ENCODE peak calls at places on chromosome 19, in seven cellular contexts. X, G, L, Q, F, P and V are unnamed samples.

GRCh38 chr19:20078696-20079095 is 896 bp downstream of the ZNF90 start:
- DNase-seq in X (peak; percentile 35), G (peak; percentile 47), L (peak; percentile 27), Q (no peak), F (peak; percentile 41), P (peak; percentile 74), V (peak; percentile 0)

GRCh38 chr19:55158848-55159793 is 1.6 kb upstream of the TNNI3 start:
- DNase-seq in X (no peak), G (peak; percentile 95), L (peak; percentile 22), Q (no peak), F (no peak), P (peak; percentile 70), V (no peak)

GRCh38 chr19:2423913-2424685 is 3.3 kb downstream of the TIMM13 start:
- DNase-seq in X (no peak), G (no peak), L (no peak), Q (no peak), F (no peak), P (no peak), V (no peak)

GRCh38 chr19:50896591-50897190 is 14.5 kb downstream of the KLK4 start:
- DNase-seq in X (no peak), G (peak; percentile 55), L (peak; percentile 16), Q (peak; percentile 41), F (no peak), P (peak; percentile 40), V (no peak)

GRCh38 chr19:7652061-7652641 is 15.2 kb downstream of the STXBP2 start:
- DNase-seq in X (peak; percentile 81), G (peak; percentile 85), L (peak; percentile 76), Q (peak; percentile 80), F (peak; percentile 81), P (peak; percentile 83), V (peak; percentile 91)

GRCh38 chr19:17041994-17042393 is 15.4 kb upstream of the CPAMD8 start:
- DNase-seq in X (no peak), G (no peak), L (no peak), Q (no peak), F (no peak), P (peak; percentile 63), V (no peak)

GRCh38 chr19:55459950-55460657 is 1.3 kb downstream of the ISOC2 start:
- DNase-seq in X (no peak), G (no peak), L (peak; percentile 45), Q (no peak), F (no peak), P (peak; percentile 61), V (no peak)

GRCh38 chr19:13526552-13526951 is 20.3 kb upstream of the CACNA1A start:
- DNase-seq in X (no peak), G (peak; percentile 62), L (no peak), Q (no peak), F (no peak), P (peak; percentile 36), V (no peak)

GRCh38 chr19:13712767-13713201 is 51.5 kb upstream of the MRI1 start:
- DNase-seq in X (no peak), G (no peak), L (no peak), Q (no peak), F (no peak), P (no peak), V (no peak)

GRCh38 chr19:31064486-31064885 is 284.8 kb downstream of the TSHZ3 start:
- DNase-seq in X (no peak), G (peak; percentile 92), L (peak; percentile 10), Q (no peak), F (no peak), P (no peak), V (no peak)

GRCh38 chr19:46748325-46749109 is 2.3 kb upstream of the STRN4 start:
- DNase-seq in X (peak; percentile 28), G (peak; percentile 74), L (peak; percentile 58), Q (peak; percentile 49), F (peak; percentile 73), P (peak; percentile 78), V (peak; percentile 83)

GRCh38 chr19:14533450-14533849 is 4.1 kb downstream of the TECR start:
- DNase-seq in X (no peak), G (no peak), L (no peak), Q (no peak), F (no peak), P (no peak), V (no peak)

GRCh38 chr19:14113762-14114414 is 3.7 kb downstream of the PRKACA start:
- DNase-seq in X (no peak), G (peak; percentile 49), L (no peak), Q (no peak), F (peak; percentile 57), P (no peak), V (peak; percentile 55)

GRCh38 chr19:10388957-10389356 is 8.6 kb upstream of the TYK2 start:
- DNase-seq in X (peak; percentile 75), G (peak; percentile 90), L (peak; percentile 67), Q (peak; percentile 67), F (peak; percentile 93), P (peak; percentile 85), V (peak; percentile 90)

GRCh38 chr19:49555600-49556411 is 24.6 kb downstream of the NOSIP start:
- DNase-seq in X (no peak), G (peak; percentile 64), L (peak; percentile 58), Q (peak; percentile 54), F (peak; percentile 78), P (peak; percentile 52), V (peak; percentile 82)

GRCh38 chr19:10975374-10976036 is 14.7 kb downstream of the SMARCA4 start:
- DNase-seq in X (no peak), G (no peak), L (peak; percentile 67), Q (no peak), F (peak; percentile 81), P (peak; percentile 84), V (no peak)

GRCh38 chr19:1445932-1446712 is 3.8 kb upstream of the APC2 start:
- DNase-seq in X (peak; percentile 77), G (no peak), L (no peak), Q (no peak), F (no peak), P (no peak), V (no peak)

GRCh38 chr19:58021541-58022282 is 12.1 kb upstream of the ZSCAN1 start:
- DNase-seq in X (peak; percentile 51), G (peak; percentile 53), L (peak; percentile 30), Q (no peak), F (peak; percentile 48), P (peak; percentile 65), V (no peak)

GRCh38 chr19:16380314-16380695 is 55.7 kb downstream of the KLF2 start:
- DNase-seq in X (no peak), G (no peak), L (no peak), Q (no peak), F (no peak), P (no peak), V (no peak)

GRCh38 chr19:48630289-48631036 is 6.7 kb downstream of the DBP start:
- DNase-seq in X (no peak), G (no peak), L (peak; percentile 60), Q (no peak), F (peak; percentile 77), P (peak; percentile 85), V (no peak)

GRCh38 chr19:7177926-7178325 is 108.4 kb downstream of the ZNF557 start:
- DNase-seq in X (no peak), G (no peak), L (peak; percentile 42), Q (no peak), F (no peak), P (peak; percentile 52), V (no peak)

GRCh38 chr19:14689598-14690503 is at the start of gene ZNF333:
- DNase-seq in X (peak; percentile 84), G (peak; percentile 99), L (peak; percentile 79), Q (peak; percentile 93), F (peak; percentile 96), P (peak; percentile 95), V (peak; percentile 98)

GRCh38 chr19:14770944-14771839 is 7.2 kb downstream of the ADGRE2 start:
- DNase-seq in X (no peak), G (no peak), L (no peak), Q (no peak), F (no peak), P (no peak), V (no peak)

GRCh38 chr19:13865578-13866462 is 11.1 kb upstream of the NANOS3 start:
- DNase-seq in X (no peak), G (peak; percentile 81), L (no peak), Q (no peak), F (peak; percentile 42), P (peak; percentile 10), V (no peak)

GRCh38 chr19:48900477-48901452 is 653 bp downstream of the NUCB1 start:
- DNase-seq in X (no peak), G (no peak), L (peak; percentile 55), Q (peak; percentile 9), F (no peak), P (peak; percentile 62), V (no peak)

GRCh38 chr19:55479451-55480230 is 3.2 kb downstream of the ZNF628 start:
- DNase-seq in X (no peak), G (no peak), L (no peak), Q (no peak), F (no peak), P (no peak), V (no peak)

GRCh38 chr19:51739466-51740213 is 12.0 kb downstream of the FPR1 start:
- DNase-seq in X (no peak), G (no peak), L (peak; percentile 50), Q (no peak), F (no peak), P (no peak), V (no peak)

GRCh38 chr19:23913931-23914330 is 755 bp upstream of the ZNF726 start:
- DNase-seq in X (no peak), G (no peak), L (no peak), Q (no peak), F (no peak), P (no peak), V (no peak)

GRCh38 chr19:36748431-36749275 is 24.0 kb downstream of the ZNF850 start:
- DNase-seq in X (no peak), G (no peak), L (no peak), Q (no peak), F (no peak), P (no peak), V (no peak)